ENCODE peak calls at places on chromosomes 13 and 19, in eight cellular contexts. X is CD8-positive, alpha-beta T cell; K is hepatocyte; Z is brain microvascular endothelial cell; Q is K562; S is cardiac muscle cell; V is PC-3; C is uterus. T is an unnamed sample.
A peak's percentile ranks its signal among the peaks of the same experiment; 100 is the strongest.

GRCh38 chr19:23070353-23070781 is 46.5 kb upstream of the ZNF730 start:
- DNase-seq in X (no peak), K (no peak), Z (peak; percentile 46), Q (peak; percentile 35), S (peak; percentile 60), V (no peak), C (peak; percentile 26), T (no peak)

GRCh38 chr19:49338691-49339363 is 3.6 kb downstream of the CD37 start:
- DNase-seq in X (no peak), K (peak; percentile 93), Z (peak; percentile 47), Q (peak; percentile 87), S (peak; percentile 65), V (peak; percentile 94), C (peak; percentile 85), T (peak; percentile 96)

GRCh38 chr19:33905473-33905936 is 108.8 kb downstream of the KCTD15 start:
- DNase-seq in X (no peak), K (peak; percentile 39), Z (peak; percentile 6), Q (no peak), S (peak; percentile 35), V (peak; percentile 10), C (no peak), T (no peak)

GRCh38 chr13:71525004-71525403 is 342.0 kb downstream of the DACH1 start:
- DNase-seq in X (no peak), K (no peak), Z (no peak), Q (no peak), S (no peak), V (no peak), C (no peak), T (no peak)

GRCh38 chr19:20858218-20858617 is 64.8 kb upstream of the ZNF85 start:
- DNase-seq in X (no peak), K (no peak), Z (no peak), Q (no peak), S (no peak), V (no peak), C (no peak), T (no peak)

GRCh38 chr13:69619651-69620050 is 488.0 kb upstream of the ATXN8OS start:
- DNase-seq in X (no peak), K (no peak), Z (no peak), Q (no peak), S (no peak), V (no peak), C (no peak), T (no peak)

GRCh38 chr19:38035515-38036495 is 128.8 kb downstream of the SIPA1L3 start:
- DNase-seq in X (no peak), K (no peak), Z (peak; percentile 56), Q (no peak), S (peak; percentile 38), V (no peak), C (no peak), T (no peak)

GRCh38 chr13:27712421-27712820 is 79.9 kb upstream of the GSX1 start:
- DNase-seq in X (no peak), K (peak; percentile 35), Z (peak; percentile 3), Q (no peak), S (peak; percentile 38), V (peak; percentile 39), C (no peak), T (peak; percentile 10)

GRCh38 chr19:28504139-28504538 is 708.8 kb downstream of the UQCRFS1 start:
- DNase-seq in X (no peak), K (no peak), Z (no peak), Q (peak; percentile 37), S (no peak), V (no peak), C (no peak), T (no peak)

GRCh38 chr13:51829236-51829899 is 15.6 kb downstream of the TMEM272 start:
- DNase-seq in X (no peak), K (no peak), Z (no peak), Q (no peak), S (no peak), V (no peak), C (no peak), T (no peak)

GRCh38 chr19:44557933-44558332 is 28.5 kb upstream of the CEACAM20 start:
- DNase-seq in X (no peak), K (no peak), Z (no peak), Q (no peak), S (no peak), V (peak; percentile 58), C (no peak), T (no peak)

GRCh38 chr19:58305932-58306323 is 751 bp downstream of the ERVK3-1 start:
- DNase-seq in X (no peak), K (peak; percentile 25), Z (no peak), Q (no peak), S (no peak), V (no peak), C (no peak), T (no peak)

GRCh38 chr19:35168261-35168660 is 13.7 kb downstream of the FXYD5 start:
- DNase-seq in X (no peak), K (no peak), Z (no peak), Q (no peak), S (no peak), V (peak; percentile 90), C (no peak), T (peak; percentile 78)

GRCh38 chr19:532578-533484 is 1.3 kb downstream of the CDC34 start:
- DNase-seq in X (no peak), K (peak; percentile 83), Z (peak; percentile 54), Q (peak; percentile 90), S (peak; percentile 68), V (peak; percentile 53), C (peak; percentile 76), T (peak; percentile 26)

GRCh38 chr13:44573071-44573470 is 3.1 kb downstream of the TSC22D1 start:
- DNase-seq in X (no peak), K (no peak), Z (no peak), Q (no peak), S (no peak), V (no peak), C (no peak), T (no peak)

GRCh38 chr13:44573790-44574465 is 2.2 kb downstream of the TSC22D1 start:
- DNase-seq in X (no peak), K (peak; percentile 51), Z (peak; percentile 65), Q (peak; percentile 44), S (peak; percentile 63), V (peak; percentile 56), C (no peak), T (no peak)

GRCh38 chr13:44575035-44575434 is 1.1 kb downstream of the TSC22D1 start:
- DNase-seq in X (no peak), K (no peak), Z (no peak), Q (no peak), S (no peak), V (no peak), C (no peak), T (no peak)

GRCh38 chr13:44575741-44576395 is at the start of gene TSC22D1:
- DNase-seq in X (peak; percentile 41), K (peak; percentile 58), Z (peak; percentile 45), Q (no peak), S (peak; percentile 66), V (peak; percentile 21), C (peak; percentile 38), T (peak; percentile 20)

DNA sequence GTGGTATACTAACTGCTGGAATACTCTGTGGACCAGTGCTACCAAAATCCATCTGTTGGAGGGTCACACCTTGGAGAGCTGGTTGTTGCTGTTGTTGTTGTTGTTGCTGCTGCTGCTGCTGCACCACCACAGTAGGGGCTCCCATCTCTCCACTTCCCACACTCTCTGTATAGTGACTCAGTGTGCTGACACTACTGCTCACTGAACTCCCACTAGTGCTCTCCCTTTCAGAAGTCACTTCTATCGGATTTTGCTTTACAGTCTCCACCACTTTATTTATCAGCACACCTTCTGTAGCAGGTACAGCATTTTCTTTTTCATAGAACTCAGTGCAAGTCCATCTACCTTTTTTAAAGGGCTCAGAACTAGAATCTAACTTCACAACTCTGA is 1.7 kb downstream of the TSC22D1 start:
- DNase-seq in X (no peak), K (no peak), Z (no peak), Q (no peak), S (no peak), V (peak; percentile 38), C (no peak), T (no peak)
- TF ChIP-seq CTCF in X (no peak), K (no peak), Z (no peak), Q (no peak), S (no peak), V (no peak), C (no peak), T (no peak)

DNA sequence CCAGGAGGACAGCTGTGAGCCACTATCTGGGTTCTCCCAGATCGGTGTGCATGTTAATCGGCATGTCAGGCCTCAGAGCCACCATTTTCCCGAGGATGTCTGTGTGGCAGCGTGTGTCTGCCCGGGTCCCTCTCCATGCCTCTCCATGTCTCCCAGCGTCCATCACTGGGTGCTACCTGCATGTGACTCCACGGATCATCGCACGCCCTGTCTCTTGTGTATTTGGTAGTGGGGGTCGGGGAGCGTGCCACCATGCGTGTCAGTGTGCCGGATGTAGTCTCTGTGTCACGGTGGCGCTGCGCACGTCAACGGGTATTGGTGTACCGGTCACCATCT is 5.9 kb downstream of the NFIX start:
- DNase-seq in X (no peak), K (no peak), Z (no peak), Q (no peak), S (no peak), V (no peak), C (no peak), T (no peak)
- H3K27ac ChIP-seq in X (no peak overlapping the region), K (no peak overlapping the region), Z (no peak overlapping the region), Q (no peak overlapping the region), S (no peak overlapping the region), V (no peak overlapping the region), C (peak overlapping the region; percentile 95), T (peak overlapping the region; percentile 98)

DNA sequence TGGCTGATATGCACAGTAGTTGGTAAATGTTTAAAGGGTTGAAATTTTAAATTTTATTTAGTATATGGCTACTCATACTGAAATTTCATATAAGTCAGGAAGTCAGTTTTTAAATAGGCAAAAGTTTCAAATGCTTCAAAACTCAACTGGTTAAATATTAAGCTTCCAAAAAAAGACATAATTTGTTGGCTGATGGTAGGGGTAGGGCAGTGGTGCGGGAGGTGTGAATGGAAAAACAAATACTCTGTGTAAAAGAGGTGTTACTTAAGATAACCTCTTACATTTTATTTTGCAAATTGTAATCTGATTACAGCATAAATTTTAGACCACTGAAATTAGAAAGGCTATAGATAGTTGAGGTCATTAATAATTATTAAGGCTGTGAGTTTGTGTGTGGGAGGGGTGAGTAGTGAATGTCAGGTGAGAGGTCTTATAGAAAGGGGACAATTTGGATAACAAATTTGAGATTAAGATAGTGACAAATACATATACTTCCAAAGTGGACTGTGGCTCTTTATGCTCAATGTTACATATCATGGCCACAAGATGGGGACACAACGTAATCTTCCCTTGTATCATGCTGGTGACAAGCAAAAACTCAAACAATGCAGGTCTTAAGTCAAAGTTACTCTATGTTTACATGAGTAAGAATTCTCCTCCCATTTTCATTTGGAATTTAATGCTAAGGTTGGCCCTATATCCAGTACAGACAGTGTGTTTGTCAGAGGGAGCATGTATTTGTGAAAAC is 36.6 kb upstream of the OXGR1 start:
- DNase-seq in X (no peak), K (peak; percentile 55), Z (peak; percentile 67), Q (peak; percentile 35), S (peak; percentile 83), V (peak; percentile 60), C (no peak), T (peak; percentile 25)
- TF ChIP-seq CTCF in X (no peak), K (peak; percentile 53), Z (peak; percentile 51), Q (peak; percentile 1), S (peak; percentile 39), V (peak; percentile 58), C (no peak), T (peak; percentile 23)

GRCh38 chr19:2118438-2118837 is 21.7 kb downstream of the IZUMO4 start:
- DNase-seq in X (no peak), K (no peak), Z (no peak), Q (no peak), S (no peak), V (no peak), C (no peak), T (no peak)
- H3K27ac ChIP-seq in X (no peak overlapping the region), K (no peak overlapping the region), Z (no peak overlapping the region), Q (no peak overlapping the region), S (no peak overlapping the region), V (no peak overlapping the region), C (no peak overlapping the region), T (no peak overlapping the region)

GRCh38 chr13:49512578-49512977 is 16.8 kb downstream of the PHF11 start:
- DNase-seq in X (no peak), K (no peak), Z (no peak), Q (no peak), S (no peak), V (no peak), C (no peak), T (no peak)
- TF ChIP-seq CTCF in X (no peak), K (no peak), Z (no peak), Q (no peak), S (no peak), V (no peak), C (no peak), T (no peak)

T was measured in RWPE1.